ENCODE peak calls at places on chromosomes 1 and 21, in four cellular contexts. One of them, this sample, is unnamed.
A peak's percentile ranks its signal among the peaks of the same experiment; 100 is the strongest.

GRCh38 chr1:209456878-209457277 is 126.6 kb upstream of the CAMK1G start:
- DNase-seq in fibroblast of mammary gland: peak; percentile 22
- DNase-seq in mammary epithelial cell: no peak
- DNase-seq in neural crest cell: no peak
- DNase-seq in this sample: no peak

GRCh38 chr21:39073717-39074116 is 109.5 kb downstream of the PSMG1 start:
- DNase-seq in neural crest cell: no peak
- DNase-seq in fibroblast of mammary gland: no peak
- DNase-seq in mammary epithelial cell: no peak
- DNase-seq in this sample: no peak

GRCh38 chr1:206847337-206847834 is 18.0 kb upstream of the IL20 start:
- DNase-seq in fibroblast of mammary gland: no peak
- DNase-seq in neural crest cell: no peak
- DNase-seq in mammary epithelial cell: no peak
- DNase-seq in this sample: no peak

GRCh38 chr1:90000934-90001676 is 6.2 kb downstream of the ZNF326 start:
- DNase-seq in mammary epithelial cell: no peak
- DNase-seq in neural crest cell: no peak
- DNase-seq in fibroblast of mammary gland: no peak
- DNase-seq in this sample: no peak

GRCh38 chr1:25220666-25221065 is 11.6 kb downstream of the SYF2 start:
- DNase-seq in neural crest cell: no peak
- DNase-seq in fibroblast of mammary gland: no peak
- DNase-seq in mammary epithelial cell: no peak
- DNase-seq in this sample: no peak

GRCh38 chr1:205499789-205500188 is 4.7 kb upstream of the CDK18 start:
- DNase-seq in mammary epithelial cell: no peak
- DNase-seq in fibroblast of mammary gland: no peak
- DNase-seq in neural crest cell: no peak
- DNase-seq in this sample: no peak

GRCh38 chr1:183432548-183432875 is 14.3 kb upstream of the NMNAT2 start:
- DNase-seq in mammary epithelial cell: peak; percentile 64
- DNase-seq in neural crest cell: no peak
- DNase-seq in fibroblast of mammary gland: peak; percentile 2
- DNase-seq in this sample: no peak

GRCh38 chr1:209076688-209077087 is 506.8 kb upstream of the CAMK1G start:
- DNase-seq in fibroblast of mammary gland: peak; percentile 7
- DNase-seq in neural crest cell: no peak
- DNase-seq in mammary epithelial cell: peak; percentile 21
- DNase-seq in this sample: no peak

GRCh38 chr21:45366931-45367401 is 38.0 kb upstream of the COL18A1 start:
- DNase-seq in mammary epithelial cell: no peak
- DNase-seq in neural crest cell: no peak
- DNase-seq in fibroblast of mammary gland: peak; percentile 99
- DNase-seq in this sample: no peak

GRCh38 chr21:37436180-37436579 is 69.6 kb downstream of the DYRK1A start:
- DNase-seq in mammary epithelial cell: no peak
- DNase-seq in fibroblast of mammary gland: no peak
- DNase-seq in neural crest cell: no peak
- DNase-seq in this sample: no peak

GRCh38 chr1:89896105-89896942 is 75.5 kb downstream of the LRRC8D start:
- DNase-seq in mammary epithelial cell: no peak
- DNase-seq in neural crest cell: no peak
- DNase-seq in fibroblast of mammary gland: no peak
- DNase-seq in this sample: no peak

GRCh38 chr1:184941735-184942134 is 32.6 kb downstream of the NIBAN1 start:
- DNase-seq in mammary epithelial cell: no peak
- DNase-seq in neural crest cell: no peak
- DNase-seq in fibroblast of mammary gland: no peak
- DNase-seq in this sample: no peak

GRCh38 chr1:184941094-184941733 is 33.1 kb downstream of the NIBAN1 start:
- DNase-seq in fibroblast of mammary gland: no peak
- DNase-seq in neural crest cell: no peak
- DNase-seq in mammary epithelial cell: no peak
- DNase-seq in this sample: no peak

GRCh38 chr1:184945034-184945433 is 29.3 kb downstream of the NIBAN1 start:
- DNase-seq in neural crest cell: no peak
- DNase-seq in fibroblast of mammary gland: peak; percentile 42
- DNase-seq in mammary epithelial cell: peak; percentile 67
- DNase-seq in this sample: no peak

GRCh38 chr1:184945678-184946412 is 28.5 kb downstream of the NIBAN1 start:
- DNase-seq in neural crest cell: no peak
- DNase-seq in fibroblast of mammary gland: peak; percentile 84
- DNase-seq in mammary epithelial cell: no peak
- DNase-seq in this sample: no peak

DNA sequence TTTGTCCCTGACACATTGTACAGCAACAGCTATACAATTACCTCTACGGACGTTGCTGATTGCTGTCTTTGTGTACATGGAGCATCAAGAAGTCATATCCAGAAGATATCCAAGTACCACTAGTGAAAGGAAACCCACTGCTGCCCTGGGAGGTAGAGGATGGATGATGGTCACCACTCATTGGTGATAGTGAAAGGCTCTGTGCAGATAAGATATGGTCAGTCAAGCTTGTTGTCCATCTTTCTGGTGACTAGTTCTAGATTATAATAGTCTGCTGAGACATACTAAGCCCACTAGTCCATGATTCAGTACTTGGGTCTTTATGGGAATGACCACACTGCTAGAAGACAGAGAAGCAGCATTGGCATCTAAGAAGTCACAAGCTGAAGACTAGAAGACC is 30.3 kb downstream of the NIBAN1 start:
- DNase-seq in fibroblast of mammary gland: no peak
- DNase-seq in mammary epithelial cell: no peak
- DNase-seq in neural crest cell: no peak
- DNase-seq in this sample: no peak
- TF ChIP-seq CTCF in fibroblast of mammary gland: no peak
- TF ChIP-seq CTCF in mammary epithelial cell: no peak
- TF ChIP-seq CTCF in neural crest cell: no peak
- TF ChIP-seq CTCF in this sample: no peak

GRCh38 chr1:167059729-167060107 is 30.5 kb downstream of the GPA33 start:
- DNase-seq in mammary epithelial cell: peak; percentile 12
- DNase-seq in fibroblast of mammary gland: peak; percentile 7
- DNase-seq in neural crest cell: no peak
- DNase-seq in this sample: no peak

GRCh38 chr1:167057297-167057688 is 32.9 kb downstream of the GPA33 start:
- DNase-seq in neural crest cell: peak; percentile 33
- DNase-seq in fibroblast of mammary gland: peak; percentile 19
- DNase-seq in mammary epithelial cell: peak; percentile 42
- DNase-seq in this sample: peak; percentile 49

GRCh38 chr1:167059045-167059728 is 31.0 kb downstream of the GPA33 start:
- DNase-seq in mammary epithelial cell: peak; percentile 37
- DNase-seq in fibroblast of mammary gland: peak; percentile 62
- DNase-seq in neural crest cell: peak; percentile 92
- DNase-seq in this sample: peak; percentile 85

GRCh38 chr1:167061073-167061464 is 29.1 kb downstream of the GPA33 start:
- DNase-seq in neural crest cell: no peak
- DNase-seq in mammary epithelial cell: no peak
- DNase-seq in fibroblast of mammary gland: no peak
- DNase-seq in this sample: no peak

DNA sequence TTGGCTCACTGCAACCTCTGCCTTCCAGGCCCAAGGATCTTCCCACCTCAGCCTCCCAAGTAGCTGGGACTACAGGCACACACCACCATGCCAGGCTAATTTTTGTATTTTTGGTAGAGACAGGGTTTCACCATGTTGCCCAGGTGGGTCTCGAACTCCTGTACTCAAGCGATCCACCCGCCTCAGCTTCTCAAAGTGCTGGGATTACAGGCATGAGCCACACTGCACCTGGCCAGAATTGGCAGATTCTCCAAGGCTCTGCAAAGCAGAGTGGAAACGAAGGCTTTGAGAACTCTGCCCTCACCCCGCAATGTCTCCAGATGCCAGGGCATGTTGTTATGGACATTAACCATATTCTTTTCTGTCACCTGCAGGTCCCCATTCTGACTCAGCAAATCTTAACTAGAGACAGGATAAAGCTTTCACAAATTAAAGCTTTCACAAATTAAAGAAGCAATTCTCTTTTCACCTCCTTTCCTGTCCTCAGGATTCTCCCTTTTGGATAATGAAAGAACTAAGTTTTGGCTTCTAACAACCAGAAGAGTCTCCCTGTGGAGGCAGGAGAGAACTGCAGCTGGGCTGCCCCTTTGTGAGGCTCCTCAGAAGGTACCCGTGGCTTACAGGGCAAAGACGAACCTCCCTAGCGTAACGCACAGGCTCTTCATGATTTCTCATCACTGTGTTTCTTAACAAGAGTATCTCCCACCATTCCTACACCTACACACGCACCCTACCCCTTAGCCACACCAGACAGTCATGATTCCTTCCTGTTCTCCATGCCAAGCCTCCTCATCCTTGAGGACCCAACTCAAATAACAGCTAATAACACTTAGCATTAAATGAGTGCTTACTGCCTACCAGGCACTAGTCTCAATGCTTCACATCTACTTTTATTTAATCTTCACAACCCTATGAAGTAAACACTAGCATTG is 29.8 kb downstream of the GPA33 start:
- DNase-seq in neural crest cell: no peak
- DNase-seq in mammary epithelial cell: no peak
- DNase-seq in fibroblast of mammary gland: no peak
- DNase-seq in this sample: no peak
- TF ChIP-seq CTCF in neural crest cell: peak; percentile 41
- TF ChIP-seq CTCF in mammary epithelial cell: peak; percentile 24
- TF ChIP-seq CTCF in fibroblast of mammary gland: peak; percentile 24
- TF ChIP-seq CTCF in this sample: no peak

GRCh38 chr1:220514256-220514655 is 13.7 kb upstream of the MARK1 start:
- DNase-seq in neural crest cell: no peak
- DNase-seq in fibroblast of mammary gland: no peak
- DNase-seq in mammary epithelial cell: peak; percentile 55
- DNase-seq in this sample: no peak
- TF ChIP-seq CTCF in neural crest cell: no peak
- TF ChIP-seq CTCF in fibroblast of mammary gland: no peak
- TF ChIP-seq CTCF in mammary epithelial cell: no peak
- TF ChIP-seq CTCF in this sample: no peak

GRCh38 chr1:12185556-12186276 is 18.9 kb downstream of the TNFRSF1B start:
- DNase-seq in mammary epithelial cell: no peak
- DNase-seq in neural crest cell: no peak
- DNase-seq in fibroblast of mammary gland: no peak
- DNase-seq in this sample: no peak

GRCh38 chr1:12185036-12185435 is 18.2 kb downstream of the TNFRSF1B start:
- DNase-seq in neural crest cell: no peak
- DNase-seq in fibroblast of mammary gland: no peak
- DNase-seq in mammary epithelial cell: no peak
- DNase-seq in this sample: no peak

GRCh38 chr1:12183095-12183794 is 16.5 kb downstream of the TNFRSF1B start:
- DNase-seq in neural crest cell: no peak
- DNase-seq in mammary epithelial cell: no peak
- DNase-seq in fibroblast of mammary gland: no peak
- DNase-seq in this sample: no peak

GRCh38 chr1:12182410-12182946 is 15.7 kb downstream of the TNFRSF1B start:
- DNase-seq in fibroblast of mammary gland: no peak
- DNase-seq in neural crest cell: no peak
- DNase-seq in mammary epithelial cell: no peak
- DNase-seq in this sample: no peak

GRCh38 chr1:12184008-12184681 is 17.4 kb downstream of the TNFRSF1B start:
- DNase-seq in fibroblast of mammary gland: peak; percentile 82
- DNase-seq in neural crest cell: peak; percentile 65
- DNase-seq in mammary epithelial cell: no peak
- DNase-seq in this sample: no peak
- TF ChIP-seq CTCF in fibroblast of mammary gland: peak; percentile 27
- TF ChIP-seq CTCF in neural crest cell: no peak
- TF ChIP-seq CTCF in mammary epithelial cell: no peak
- TF ChIP-seq CTCF in this sample: no peak

GRCh38 chr1:154746620-154747299 is 123.3 kb downstream of the KCNN3 start:
- DNase-seq in fibroblast of mammary gland: no peak
- DNase-seq in neural crest cell: no peak
- DNase-seq in mammary epithelial cell: no peak
- DNase-seq in this sample: no peak

GRCh38 chr1:154747841-154748766 is 122.0 kb downstream of the KCNN3 start:
- DNase-seq in fibroblast of mammary gland: no peak
- DNase-seq in neural crest cell: no peak
- DNase-seq in mammary epithelial cell: no peak
- DNase-seq in this sample: peak; percentile 60

GRCh38 chr1:154747380-154747779 is 122.7 kb downstream of the KCNN3 start:
- DNase-seq in neural crest cell: no peak
- DNase-seq in mammary epithelial cell: no peak
- DNase-seq in fibroblast of mammary gland: no peak
- DNase-seq in this sample: no peak

GRCh38 chr1:154750681-154751665 is 119.1 kb downstream of the KCNN3 start:
- DNase-seq in mammary epithelial cell: no peak
- DNase-seq in neural crest cell: no peak
- DNase-seq in fibroblast of mammary gland: no peak
- DNase-seq in this sample: peak; percentile 61

DNA sequence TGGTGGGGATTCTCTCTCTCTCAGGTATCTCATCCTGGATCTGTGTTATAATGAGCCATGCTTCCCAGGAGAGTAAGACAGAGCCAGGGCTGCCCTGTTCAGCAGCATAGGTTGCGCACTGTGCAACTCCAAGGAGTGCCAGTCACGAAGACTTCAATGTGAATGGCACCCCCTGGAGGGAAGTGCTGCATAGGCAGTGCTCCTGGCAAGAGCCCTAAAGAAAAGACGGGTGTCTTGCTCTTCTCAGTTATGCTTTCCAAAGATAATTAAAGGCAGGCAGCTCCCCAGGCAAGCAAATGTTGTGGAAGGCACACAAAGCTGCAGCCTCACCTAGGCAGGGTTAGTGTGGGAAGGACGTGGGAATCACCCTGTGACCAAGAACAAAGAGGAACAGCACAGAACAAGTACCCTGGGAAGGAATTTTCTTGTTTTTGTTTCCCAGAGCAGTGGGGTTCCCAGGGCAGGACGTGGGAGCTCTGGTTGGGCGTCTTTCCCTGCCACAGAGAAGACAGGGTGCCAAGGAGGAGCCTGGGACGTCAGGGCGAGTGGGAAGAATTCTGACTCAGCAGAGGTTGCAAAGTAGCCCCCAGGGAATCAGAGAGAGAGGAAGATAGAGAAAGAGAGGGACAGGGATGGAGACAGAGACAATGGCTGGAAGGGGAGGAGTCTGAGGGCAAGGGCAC is 120.9 kb downstream of the KCNN3 start:
- DNase-seq in mammary epithelial cell: peak; percentile 42
- DNase-seq in neural crest cell: no peak
- DNase-seq in fibroblast of mammary gland: peak; percentile 82
- DNase-seq in this sample: no peak
- TF ChIP-seq CTCF in mammary epithelial cell: peak; percentile 44
- TF ChIP-seq CTCF in neural crest cell: peak; percentile 42
- TF ChIP-seq CTCF in fibroblast of mammary gland: peak; percentile 50
- TF ChIP-seq CTCF in this sample: no peak

DNA sequence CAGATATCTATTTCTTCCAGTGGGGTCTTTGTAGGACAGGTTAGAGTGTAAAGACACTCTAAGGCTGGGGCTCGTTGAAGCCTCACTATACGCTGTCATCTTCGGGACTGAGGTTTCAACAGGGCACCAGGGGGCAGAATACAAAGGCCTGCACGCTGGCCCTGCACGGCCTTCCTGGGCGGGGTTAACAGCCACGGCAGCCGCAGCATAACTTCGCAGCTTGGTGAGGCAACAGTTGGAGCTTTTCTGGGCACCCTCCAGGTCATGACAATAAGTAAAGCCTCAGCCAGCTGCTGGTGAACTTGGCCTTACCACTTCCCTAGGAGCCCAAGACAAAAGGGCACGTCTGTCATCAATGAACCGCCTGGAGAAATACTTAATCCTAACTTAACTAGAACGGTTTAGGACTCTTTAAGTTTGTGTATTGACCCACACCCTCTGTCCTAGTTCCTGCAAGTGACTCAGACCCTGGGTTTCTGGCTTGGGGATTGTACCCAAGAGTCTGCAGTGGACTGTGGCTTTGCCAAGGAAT is 2.3 kb upstream of the RUNX1 start:
- DNase-seq in fibroblast of mammary gland: peak; percentile 69
- DNase-seq in mammary epithelial cell: peak; percentile 21
- DNase-seq in neural crest cell: peak; percentile 58
- DNase-seq in this sample: peak; percentile 74
- TF ChIP-seq CTCF in fibroblast of mammary gland: peak; percentile 35
- TF ChIP-seq CTCF in mammary epithelial cell: no peak
- TF ChIP-seq CTCF in neural crest cell: peak; percentile 69
- TF ChIP-seq CTCF in this sample: peak; percentile 39

GRCh38 chr1:180215856-180216625 is 14.0 kb upstream of the LHX4 start:
- DNase-seq in fibroblast of mammary gland: no peak
- DNase-seq in neural crest cell: no peak
- DNase-seq in mammary epithelial cell: no peak
- DNase-seq in this sample: no peak
- TF ChIP-seq CTCF in fibroblast of mammary gland: no peak
- TF ChIP-seq CTCF in neural crest cell: no peak
- TF ChIP-seq CTCF in mammary epithelial cell: no peak
- TF ChIP-seq CTCF in this sample: no peak